ENCODE peak calls at places on chromosomes 11 and 22, in four cellular contexts. N is HCT116, Y is T47D, X is K562. J is an unnamed sample.

GRCh38 chr11:131465746-131466145 is 95.3 kb downstream of the NTM start:
- DNase-seq in Y (no peak), X (peak; percentile 14), N (no peak), J (peak; percentile 27)

GRCh38 chr11:114892381-114893197 is 214.3 kb downstream of the NXPE2 start:
- DNase-seq in N (no peak), X (peak; percentile 74), Y (no peak), J (peak; percentile 19)

GRCh38 chr11:132981146-132981956 is 551.0 kb downstream of the OPCML start:
- DNase-seq in X (no peak), Y (no peak), N (no peak), J (no peak)

GRCh38 chr22:47245786-47246185 is 483.3 kb downstream of the TBC1D22A start:
- DNase-seq in X (no peak), Y (no peak), N (no peak), J (no peak)

GRCh38 chr22:25091449-25091848 is 108.2 kb upstream of the CRYBB3 start:
- DNase-seq in X (no peak), Y (no peak), N (no peak), J (no peak)

GRCh38 chr11:29962243-29962642 is 54.6 kb downstream of the KCNA4 start:
- DNase-seq in Y (no peak), X (no peak), N (peak; percentile 1), J (no peak)

GRCh38 chr11:70628881-70629844 is 230.8 kb downstream of the CTTN start:
- DNase-seq in N (no peak), X (peak; percentile 31), Y (no peak), J (peak; percentile 64)

GRCh38 chr11:13883042-13883441 is 79.5 kb upstream of the SPON1 start:
- DNase-seq in N (no peak), X (no peak), Y (no peak), J (no peak)

GRCh38 chr11:108467091-108467823 is at the start of gene C11orf65:
- DNase-seq in N (peak; percentile 96), Y (peak; percentile 67), X (peak; percentile 94), J (peak; percentile 87)

GRCh38 chr11:79940165-79940564 is 499.3 kb upstream of the TENM4 start:
- DNase-seq in Y (no peak), X (no peak), N (no peak), J (no peak)

GRCh38 chr11:69541001-69541285 is 59.5 kb downstream of the LINC01488 start:
- DNase-seq in X (no peak), N (no peak), Y (no peak), J (no peak)

GRCh38 chr11:123451183-123451907 is 21.3 kb downstream of the GRAMD1B start:
- DNase-seq in X (no peak), N (no peak), Y (no peak), J (no peak)

GRCh38 chr22:30178180-30179126 is 68.1 kb downstream of the LIF start:
- DNase-seq in N (peak; percentile 18), X (no peak), Y (no peak), J (no peak)

GRCh38 chr22:27124336-27125023 is 467.1 kb downstream of the MIAT start:
- DNase-seq in N (no peak), Y (no peak), X (no peak), J (no peak)

GRCh38 chr11:111923351-111923788 is 4.7 kb downstream of the C11orf52 start:
- DNase-seq in Y (no peak), N (no peak), X (no peak), J (no peak)

GRCh38 chr22:30485362-30485988 is 13.7 kb upstream of the SEC14L3 start:
- DNase-seq in N (peak; percentile 28), X (peak; percentile 92), Y (peak; percentile 74), J (peak; percentile 92)

GRCh38 chr11:72816404-72816990 is 2.3 kb downstream of the ATG16L2 start:
- DNase-seq in Y (no peak), X (no peak), N (no peak), J (peak; percentile 63)

GRCh38 chr11:11409916-11410315 is 56.9 kb upstream of the CSNK2A3 start:
- DNase-seq in N (no peak), Y (no peak), X (no peak), J (no peak)

GRCh38 chr11:134045799-134046635 is 22.9 kb upstream of the JAM3 start:
- DNase-seq in N (no peak), Y (peak; percentile 81), X (no peak), J (peak; percentile 84)

GRCh38 chr22:37248251-37248650 is 4.2 kb upstream of the RAC2 start:
- DNase-seq in N (no peak), X (no peak), Y (no peak), J (no peak)

GRCh38 chr22:38135133-38135706 is 24.7 kb upstream of the BAIAP2L2 start:
- DNase-seq in X (no peak), Y (no peak), N (peak; percentile 53), J (no peak)

GRCh38 chr11:59957094-59957493 is 6.7 kb upstream of the OOSP4A start:
- DNase-seq in Y (no peak), X (peak; percentile 18), N (no peak), J (no peak)

GRCh38 chr11:85751738-85752137 is 59.2 kb downstream of the SYTL2 start:
- DNase-seq in X (no peak), Y (no peak), N (no peak), J (no peak)

GRCh38 chr11:109864161-109864661 is 229.0 kb upstream of the ZC3H12C start:
- DNase-seq in N (peak; percentile 75), X (no peak), Y (no peak), J (no peak)

GRCh38 chr22:37175414-37176144 is 12.5 kb downstream of the C1QTNF6 start:
- DNase-seq in N (no peak), Y (no peak), X (no peak), J (peak; percentile 8)

GRCh38 chr11:10926801-10927200 is 68.9 kb upstream of the ZBED5 start:
- DNase-seq in Y (no peak), N (no peak), X (no peak), J (no peak)

GRCh38 chr11:110131386-110132123 is 38.4 kb downstream of the ZC3H12C start:
- DNase-seq in N (no peak), Y (no peak), X (no peak), J (no peak)

GRCh38 chr11:84396521-84396920 is 1110.4 kb upstream of the CCDC90B start:
- DNase-seq in Y (no peak), X (no peak), N (no peak), J (no peak)

GRCh38 chr11:95072948-95073347 is 6.2 kb downstream of the SRSF8 start:
- DNase-seq in N (no peak), Y (no peak), X (no peak), J (no peak)

GRCh38 chr11:12222099-12222751 is 111.8 kb downstream of the MICAL2 start:
- DNase-seq in Y (no peak), N (no peak), X (peak; percentile 31), J (no peak)

GRCh38 chr11:10201343-10201742 is 92.7 kb downstream of the SBF2 start:
- DNase-seq in Y (no peak), N (no peak), X (no peak), J (no peak)

GRCh38 chr22:32932176-32932575 is 126.0 kb downstream of the SYN3 start:
- DNase-seq in X (no peak), N (no peak), Y (no peak), J (no peak)

GRCh38 chr11:47998733-47999359 is 18.5 kb downstream of the PTPRJ start:
- DNase-seq in N (no peak), X (no peak), Y (no peak), J (no peak)
- TF ChIP-seq JUND in N (no peak), X (no peak), Y (peak; percentile 3), J (no peak)

GRCh38 chr11:57219021-57219627 is 17.9 kb downstream of the APLNR start:
- DNase-seq in Y (no peak), N (no peak), X (no peak), J (no peak)

GRCh38 chr11:57216463-57216862 is 20.6 kb downstream of the APLNR start:
- DNase-seq in Y (no peak), N (no peak), X (no peak), J (no peak)

GRCh38 chr11:57214087-57214395 is 23.0 kb downstream of the APLNR start:
- DNase-seq in N (no peak), X (no peak), Y (no peak), J (no peak)

GRCh38 chr11:57214494-57214893 is 22.6 kb downstream of the APLNR start:
- DNase-seq in N (no peak), X (no peak), Y (no peak), J (no peak)

GRCh38 chr11:57217053-57217452 is 20.0 kb downstream of the APLNR start:
- DNase-seq in N (no peak), Y (no peak), X (no peak), J (no peak)
- TF ChIP-seq JUND in N (no peak), Y (no peak), X (no peak), J (no peak)

DNA sequence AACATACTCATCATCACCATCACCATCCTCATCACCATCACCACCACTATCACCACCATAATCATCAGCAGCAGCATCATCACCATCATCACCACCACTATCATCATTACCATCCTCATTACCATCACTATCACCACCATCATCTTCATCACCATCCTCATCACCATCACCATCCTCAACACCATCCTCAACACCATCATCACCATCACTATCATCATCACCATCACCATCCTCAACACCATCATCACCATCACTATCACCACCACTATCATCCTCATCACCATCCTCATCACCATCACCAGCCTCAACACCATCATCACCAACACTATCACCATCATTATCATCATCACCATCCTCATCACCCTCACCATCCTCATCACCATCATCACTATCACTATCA is 16.6 kb downstream of the RTN4R start:
- DNase-seq in X (no peak), Y (no peak), N (no peak), J (no peak)
- TF ChIP-seq JUND in X (no peak), Y (no peak), N (no peak), J (no peak)

DNA sequence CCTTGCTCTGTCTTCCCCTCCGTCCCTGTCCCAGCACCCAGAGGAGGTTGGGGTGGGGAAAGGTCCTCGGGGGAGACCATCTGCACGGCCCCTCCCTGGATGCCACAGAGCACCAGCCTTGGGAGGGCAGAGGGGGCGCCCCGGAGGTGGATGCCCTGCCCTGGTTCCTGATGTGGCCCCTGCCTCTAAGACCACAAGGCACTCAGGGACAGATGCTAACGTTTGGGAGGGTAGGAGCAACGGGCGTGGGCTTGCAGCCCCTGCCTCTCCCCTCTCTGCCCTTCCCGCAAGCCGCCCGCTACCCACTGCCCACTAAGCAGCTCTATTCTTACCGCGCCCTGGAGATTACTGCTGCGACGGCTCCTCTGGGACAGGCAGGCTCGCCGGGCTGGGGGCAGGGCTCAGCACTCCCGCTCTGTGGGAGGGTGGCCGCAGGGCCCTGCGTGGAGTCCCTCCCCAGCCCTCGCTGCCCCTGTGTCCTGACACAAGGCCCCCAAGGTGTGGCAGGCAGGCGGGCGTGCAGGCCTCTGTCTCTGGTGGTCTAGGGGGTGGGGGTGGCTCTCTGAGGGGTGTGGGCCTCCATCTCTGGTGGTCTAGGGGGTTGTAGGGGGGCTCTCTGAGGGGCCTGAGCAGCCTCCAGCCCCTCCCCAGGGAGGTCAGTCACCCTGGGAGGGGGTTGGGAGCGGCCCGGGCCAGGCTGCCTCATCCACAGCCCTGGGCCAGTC is 14.9 kb downstream of the BRSK2 start:
- DNase-seq in X (no peak), Y (no peak), N (no peak), J (no peak)
- TF ChIP-seq JUND in X (no peak), Y (no peak), N (no peak), J (no peak)